ENCODE peak calls at places on chromosomes 16 and 17, in ten cellular contexts. One of them, this sample, is unnamed.

GRCh38 chr16:87210949-87211348 is 106.2 kb downstream of the C16orf95 start:
- DNase-seq in ovary: no peak
- DNase-seq in prostate gland: no peak
- DNase-seq in CD8-positive, alpha-beta T cell: no peak
- DNase-seq in astrocyte: no peak
- DNase-seq in ascending aorta: no peak
- DNase-seq in left ventricle myocardium inferior: no peak
- DNase-seq in mammary epithelial cell: peak; percentile 23
- DNase-seq in IMR-90: peak; percentile 45
- DNase-seq in neural progenitor cell: no peak
- DNase-seq in this sample: no peak

GRCh38 chr16:67349172-67349571 is 22.6 kb downstream of the LRRC36 start:
- DNase-seq in left ventricle myocardium inferior: no peak
- DNase-seq in mammary epithelial cell: peak; percentile 20
- DNase-seq in neural progenitor cell: no peak
- DNase-seq in prostate gland: no peak
- DNase-seq in CD8-positive, alpha-beta T cell: no peak
- DNase-seq in ascending aorta: no peak
- DNase-seq in ovary: no peak
- DNase-seq in IMR-90: peak; percentile 44
- DNase-seq in astrocyte: peak; percentile 7
- DNase-seq in this sample: no peak

GRCh38 chr17:44362964-44363612 is 565 bp downstream of the FAM171A2 start:
- DNase-seq in ascending aorta: no peak
- DNase-seq in IMR-90: no peak
- DNase-seq in neural progenitor cell: peak; percentile 63
- DNase-seq in mammary epithelial cell: no peak
- DNase-seq in left ventricle myocardium inferior: no peak
- DNase-seq in astrocyte: no peak
- DNase-seq in CD8-positive, alpha-beta T cell: peak; percentile 13
- DNase-seq in ovary: no peak
- DNase-seq in prostate gland: no peak
- DNase-seq in this sample: no peak

GRCh38 chr17:2909164-2909852 is 113.1 kb downstream of the RAP1GAP2 start:
- DNase-seq in IMR-90: no peak
- DNase-seq in prostate gland: no peak
- DNase-seq in CD8-positive, alpha-beta T cell: no peak
- DNase-seq in ascending aorta: no peak
- DNase-seq in ovary: no peak
- DNase-seq in left ventricle myocardium inferior: no peak
- DNase-seq in mammary epithelial cell: no peak
- DNase-seq in neural progenitor cell: no peak
- DNase-seq in astrocyte: no peak
- DNase-seq in this sample: no peak

GRCh38 chr17:12940699-12941098 is 77.1 kb downstream of the ELAC2 start:
- DNase-seq in ascending aorta: no peak
- DNase-seq in prostate gland: no peak
- DNase-seq in CD8-positive, alpha-beta T cell: no peak
- DNase-seq in mammary epithelial cell: no peak
- DNase-seq in ovary: no peak
- DNase-seq in astrocyte: no peak
- DNase-seq in neural progenitor cell: no peak
- DNase-seq in left ventricle myocardium inferior: no peak
- DNase-seq in IMR-90: no peak
- DNase-seq in this sample: no peak

GRCh38 chr17:28702752-28703150 is 8.9 kb downstream of the PROCA1 start:
- DNase-seq in ovary: no peak
- DNase-seq in ascending aorta: no peak
- DNase-seq in left ventricle myocardium inferior: no peak
- DNase-seq in IMR-90: no peak
- DNase-seq in astrocyte: no peak
- DNase-seq in CD8-positive, alpha-beta T cell: no peak
- DNase-seq in mammary epithelial cell: no peak
- DNase-seq in prostate gland: no peak
- DNase-seq in neural progenitor cell: peak; percentile 43
- DNase-seq in this sample: no peak

GRCh38 chr17:9982159-9982558 is 77.1 kb upstream of the RCVRN start:
- DNase-seq in IMR-90: no peak
- DNase-seq in prostate gland: no peak
- DNase-seq in CD8-positive, alpha-beta T cell: no peak
- DNase-seq in neural progenitor cell: peak; percentile 50
- DNase-seq in ascending aorta: no peak
- DNase-seq in astrocyte: no peak
- DNase-seq in left ventricle myocardium inferior: no peak
- DNase-seq in ovary: no peak
- DNase-seq in mammary epithelial cell: no peak
- DNase-seq in this sample: no peak

GRCh38 chr17:75152971-75153853 is 1.1 kb downstream of the JPT1 start:
- DNase-seq in ascending aorta: no peak
- DNase-seq in ovary: peak; percentile 24
- DNase-seq in left ventricle myocardium inferior: no peak
- DNase-seq in IMR-90: peak; percentile 28
- DNase-seq in neural progenitor cell: peak; percentile 73
- DNase-seq in CD8-positive, alpha-beta T cell: peak; percentile 21
- DNase-seq in astrocyte: no peak
- DNase-seq in mammary epithelial cell: peak; percentile 57
- DNase-seq in prostate gland: peak; percentile 26
- DNase-seq in this sample: no peak

GRCh38 chr17:30278032-30278431 is 13.7 kb downstream of the BLMH start:
- DNase-seq in IMR-90: peak; percentile 69
- DNase-seq in ovary: no peak
- DNase-seq in CD8-positive, alpha-beta T cell: no peak
- DNase-seq in prostate gland: no peak
- DNase-seq in neural progenitor cell: peak; percentile 61
- DNase-seq in mammary epithelial cell: no peak
- DNase-seq in astrocyte: no peak
- DNase-seq in left ventricle myocardium inferior: peak; percentile 20
- DNase-seq in ascending aorta: no peak
- DNase-seq in this sample: peak; percentile 68

GRCh38 chr17:34616148-34616547 is 36.8 kb downstream of the TMEM132E start:
- DNase-seq in astrocyte: no peak
- DNase-seq in ascending aorta: no peak
- DNase-seq in prostate gland: no peak
- DNase-seq in ovary: no peak
- DNase-seq in neural progenitor cell: peak; percentile 42
- DNase-seq in CD8-positive, alpha-beta T cell: no peak
- DNase-seq in mammary epithelial cell: no peak
- DNase-seq in IMR-90: no peak
- DNase-seq in left ventricle myocardium inferior: no peak
- DNase-seq in this sample: no peak

GRCh38 chr17:83202002-83203000 is 122.9 kb downstream of the METRNL start:
- DNase-seq in mammary epithelial cell: no peak
- DNase-seq in CD8-positive, alpha-beta T cell: no peak
- DNase-seq in neural progenitor cell: no peak
- DNase-seq in ovary: peak; percentile 19
- DNase-seq in IMR-90: no peak
- DNase-seq in ascending aorta: peak; percentile 61
- DNase-seq in prostate gland: peak; percentile 3
- DNase-seq in left ventricle myocardium inferior: peak; percentile 8
- DNase-seq in astrocyte: no peak
- DNase-seq in this sample: no peak

GRCh38 chr17:4310349-4311060 is 46.7 kb upstream of the ANKFY1 start:
- DNase-seq in astrocyte: peak; percentile 67
- DNase-seq in neural progenitor cell: no peak
- DNase-seq in ascending aorta: no peak
- DNase-seq in prostate gland: no peak
- DNase-seq in mammary epithelial cell: no peak
- DNase-seq in CD8-positive, alpha-beta T cell: no peak
- DNase-seq in left ventricle myocardium inferior: no peak
- DNase-seq in ovary: no peak
- DNase-seq in IMR-90: peak; percentile 54
- DNase-seq in this sample: no peak

GRCh38 chr17:68087851-68088250 is 52.3 kb downstream of the KPNA2 start:
- DNase-seq in left ventricle myocardium inferior: no peak
- DNase-seq in neural progenitor cell: no peak
- DNase-seq in prostate gland: no peak
- DNase-seq in astrocyte: no peak
- DNase-seq in ascending aorta: no peak
- DNase-seq in ovary: no peak
- DNase-seq in IMR-90: no peak
- DNase-seq in CD8-positive, alpha-beta T cell: no peak
- DNase-seq in mammary epithelial cell: no peak
- DNase-seq in this sample: no peak

GRCh38 chr16:27127293-27127692 is 60.6 kb downstream of the C16orf82 start:
- DNase-seq in neural progenitor cell: no peak
- DNase-seq in IMR-90: peak; percentile 61
- DNase-seq in CD8-positive, alpha-beta T cell: no peak
- DNase-seq in left ventricle myocardium inferior: no peak
- DNase-seq in mammary epithelial cell: peak; percentile 30
- DNase-seq in prostate gland: no peak
- DNase-seq in ovary: no peak
- DNase-seq in astrocyte: peak; percentile 29
- DNase-seq in ascending aorta: no peak
- DNase-seq in this sample: peak; percentile 54

DNA sequence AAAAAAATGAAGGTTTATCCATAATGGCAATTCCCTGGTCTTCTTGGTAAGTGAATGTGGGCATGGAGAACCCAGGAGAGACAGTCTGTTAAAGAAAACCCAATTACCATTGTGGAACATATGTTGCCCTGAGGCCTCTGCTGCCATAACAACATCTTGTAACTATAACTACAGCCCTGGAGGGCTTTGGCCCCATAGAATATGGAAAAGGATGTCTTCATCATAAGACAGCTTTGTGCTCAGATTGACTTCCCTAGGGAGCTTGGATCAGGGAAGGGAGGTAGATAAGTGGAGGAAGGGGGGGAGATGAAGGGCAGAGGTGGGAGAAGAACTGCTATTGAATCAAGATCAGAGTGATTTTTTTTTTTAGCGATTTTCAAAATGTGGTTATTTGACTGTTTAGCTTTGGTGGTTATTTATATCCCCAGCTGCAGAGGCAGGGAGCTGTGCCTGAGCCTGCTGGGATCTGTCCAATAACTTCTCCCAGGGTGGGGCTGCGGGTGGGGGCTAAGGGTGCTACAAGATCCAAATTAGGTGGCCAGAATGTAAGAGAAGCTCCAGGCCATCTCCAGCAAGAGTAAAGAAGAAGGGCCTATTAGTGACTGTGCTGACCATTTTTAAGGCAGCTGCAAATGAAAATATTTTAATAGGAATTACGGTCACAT is 5.3 kb upstream of the KAT7 start:
- DNase-seq in astrocyte: no peak
- DNase-seq in mammary epithelial cell: no peak
- DNase-seq in neural progenitor cell: no peak
- DNase-seq in CD8-positive, alpha-beta T cell: no peak
- DNase-seq in left ventricle myocardium inferior: peak; percentile 42
- DNase-seq in prostate gland: no peak
- DNase-seq in ascending aorta: no peak
- DNase-seq in IMR-90: no peak
- DNase-seq in ovary: no peak
- DNase-seq in this sample: no peak
- H3K4me3 ChIP-seq in astrocyte: no peak overlapping the region
- H3K4me3 ChIP-seq in mammary epithelial cell: no peak overlapping the region
- H3K4me3 ChIP-seq in neural progenitor cell: no peak overlapping the region
- H3K4me3 ChIP-seq in CD8-positive, alpha-beta T cell: no peak overlapping the region
- H3K4me3 ChIP-seq in left ventricle myocardium inferior: no peak overlapping the region
- H3K4me3 ChIP-seq in prostate gland: no peak overlapping the region
- H3K4me3 ChIP-seq in ascending aorta: no peak overlapping the region
- H3K4me3 ChIP-seq in IMR-90: no peak overlapping the region
- H3K4me3 ChIP-seq in ovary: no peak overlapping the region
- H3K4me3 ChIP-seq in this sample: no peak overlapping the region

DNA sequence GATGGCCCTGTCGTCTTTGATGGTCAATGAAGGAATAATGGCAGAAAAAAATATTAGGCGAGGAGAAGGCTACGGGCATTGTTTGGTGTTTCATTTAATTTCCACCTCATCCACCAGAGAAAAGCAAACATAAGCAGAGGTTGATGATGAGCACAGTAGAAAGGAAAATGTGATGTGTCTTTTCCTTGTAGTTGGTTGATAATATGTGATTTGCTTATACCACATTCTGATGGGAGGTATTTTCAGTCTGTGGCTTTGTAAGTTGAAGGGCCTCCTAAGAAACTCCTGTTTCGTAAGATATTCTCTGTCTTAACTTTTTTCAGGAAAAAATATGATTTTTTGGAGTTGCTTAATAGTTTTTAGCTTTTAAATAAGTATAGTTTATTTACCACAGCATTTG is 215.7 kb downstream of the PRKCA start:
- DNase-seq in IMR-90: no peak
- DNase-seq in CD8-positive, alpha-beta T cell: no peak
- DNase-seq in astrocyte: no peak
- DNase-seq in ascending aorta: no peak
- DNase-seq in prostate gland: no peak
- DNase-seq in left ventricle myocardium inferior: no peak
- DNase-seq in mammary epithelial cell: no peak
- DNase-seq in ovary: no peak
- DNase-seq in neural progenitor cell: no peak
- DNase-seq in this sample: no peak
- H3K36me3 ChIP-seq in IMR-90: peaks cover 3% of the 10 kb centered on the region
- H3K36me3 ChIP-seq in CD8-positive, alpha-beta T cell: no peaks in the 10 kb centered on the region
- H3K36me3 ChIP-seq in astrocyte: no peaks in the 10 kb centered on the region
- H3K36me3 ChIP-seq in ascending aorta: no peaks in the 10 kb centered on the region
- H3K36me3 ChIP-seq in prostate gland: no peaks in the 10 kb centered on the region
- H3K36me3 ChIP-seq in left ventricle myocardium inferior: no peaks in the 10 kb centered on the region
- H3K36me3 ChIP-seq in mammary epithelial cell: no peaks in the 10 kb centered on the region
- H3K36me3 ChIP-seq in ovary: no peaks in the 10 kb centered on the region
- H3K36me3 ChIP-seq in neural progenitor cell: no peaks in the 10 kb centered on the region
- H3K36me3 ChIP-seq in this sample: no peaks in the 10 kb centered on the region

DNA sequence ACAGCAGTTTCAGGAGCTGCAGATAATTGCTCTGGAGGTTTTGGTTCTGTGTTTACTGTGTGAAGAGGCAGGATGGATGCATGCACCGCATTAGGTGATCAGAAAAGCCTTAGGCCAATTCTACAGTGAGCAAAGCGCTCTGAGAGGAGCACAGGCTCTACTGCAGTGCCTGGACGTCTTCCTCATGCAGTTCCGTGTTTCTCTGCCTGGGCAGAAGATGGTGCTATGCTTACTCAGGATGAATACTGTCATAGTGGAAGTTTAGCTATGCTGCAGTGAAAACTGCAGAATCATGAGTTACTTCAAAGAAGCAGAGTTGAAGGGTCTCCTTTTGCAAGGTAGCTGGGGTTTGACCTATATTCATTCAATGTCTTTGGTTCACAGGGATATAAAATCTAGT is 1012.4 kb downstream of the KCNJ18 start:
- DNase-seq in ascending aorta: no peak
- DNase-seq in CD8-positive, alpha-beta T cell: no peak
- DNase-seq in ovary: no peak
- DNase-seq in prostate gland: no peak
- DNase-seq in neural progenitor cell: no peak
- DNase-seq in mammary epithelial cell: no peak
- DNase-seq in left ventricle myocardium inferior: no peak
- DNase-seq in IMR-90: no peak
- DNase-seq in astrocyte: no peak
- DNase-seq in this sample: no peak
- TF ChIP-seq CTCF in ascending aorta: no peak
- TF ChIP-seq CTCF in CD8-positive, alpha-beta T cell: no peak
- TF ChIP-seq CTCF in ovary: no peak
- TF ChIP-seq CTCF in prostate gland: no peak
- TF ChIP-seq CTCF in neural progenitor cell: no peak
- TF ChIP-seq CTCF in mammary epithelial cell: no peak
- TF ChIP-seq CTCF in left ventricle myocardium inferior: no peak
- TF ChIP-seq CTCF in IMR-90: no peak
- TF ChIP-seq CTCF in astrocyte: no peak
- TF ChIP-seq CTCF in this sample: no peak

DNA sequence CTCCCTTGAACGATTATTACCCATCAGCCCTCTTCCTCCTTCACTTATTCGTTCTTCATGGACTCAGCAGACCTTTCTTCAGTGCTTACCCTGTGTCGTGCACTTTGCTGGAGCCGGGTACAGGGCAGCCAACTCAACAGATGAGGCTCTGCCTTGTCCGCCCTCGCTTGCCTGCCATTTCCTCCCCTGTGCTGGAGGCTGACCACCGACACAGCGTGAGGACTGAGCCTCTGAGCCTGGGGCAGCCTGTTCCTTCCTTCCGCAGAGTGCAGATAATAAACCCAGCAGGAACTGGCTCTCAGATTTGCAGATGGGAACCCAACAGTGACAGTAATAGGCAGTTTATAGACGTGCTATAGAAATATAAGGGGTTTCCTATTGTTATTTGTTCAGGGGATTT is 7.0 kb upstream of the SLC39A11 start:
- DNase-seq in ovary: no peak
- DNase-seq in IMR-90: no peak
- DNase-seq in neural progenitor cell: no peak
- DNase-seq in astrocyte: no peak
- DNase-seq in mammary epithelial cell: no peak
- DNase-seq in ascending aorta: no peak
- DNase-seq in left ventricle myocardium inferior: no peak
- DNase-seq in CD8-positive, alpha-beta T cell: no peak
- DNase-seq in prostate gland: no peak
- DNase-seq in this sample: no peak
- H3K4me3 ChIP-seq in ovary: no peak overlapping the region
- H3K4me3 ChIP-seq in IMR-90: no peak overlapping the region
- H3K4me3 ChIP-seq in neural progenitor cell: no peak overlapping the region
- H3K4me3 ChIP-seq in astrocyte: no peak overlapping the region
- H3K4me3 ChIP-seq in mammary epithelial cell: no peak overlapping the region
- H3K4me3 ChIP-seq in ascending aorta: no peak overlapping the region
- H3K4me3 ChIP-seq in left ventricle myocardium inferior: no peak overlapping the region
- H3K4me3 ChIP-seq in CD8-positive, alpha-beta T cell: no peak overlapping the region
- H3K4me3 ChIP-seq in prostate gland: no peak overlapping the region
- H3K4me3 ChIP-seq in this sample: no peak overlapping the region